ENCODE peak calls at places on chromosomes 7 and 10, in four cellular contexts. P, S, Z and C are unnamed samples.

GRCh38 chr7:158484801-158485531 is 102.7 kb downstream of the PTPRN2 start:
- DNase-seq in P (no peak), S (no peak), Z (no peak), C (no peak)

GRCh38 chr7:55043691-55044090 is 24.9 kb downstream of the EGFR start:
- DNase-seq in P (no peak), S (no peak), Z (no peak), C (no peak)

GRCh38 chr10:26730548-26730947 is 33.0 kb downstream of the PDSS1 start:
- DNase-seq in P (no peak), S (no peak), Z (no peak), C (no peak)

GRCh38 chr10:79055100-79055782 is 13.5 kb upstream of the ZMIZ1 start:
- DNase-seq in P (peak), S (peak), Z (no peak), C (no peak)

GRCh38 chr7:1113548-1113885 is 25.6 kb downstream of the GPER1 start:
- DNase-seq in P (no peak), S (no peak), Z (no peak), C (no peak)

GRCh38 chr10:130664526-130664925 is 528.3 kb downstream of the GLRX3 start:
- DNase-seq in P (no peak), S (no peak), Z (no peak), C (no peak)

GRCh38 chr7:120942861-120943260 is 7.7 kb upstream of the ING3 start:
- DNase-seq in P (no peak), S (no peak), Z (no peak), C (no peak)

GRCh38 chr7:19392246-19392645 is 247.0 kb upstream of the FERD3L start:
- DNase-seq in P (no peak), S (no peak), Z (no peak), C (no peak)

GRCh38 chr7:8363407-8364015 is 69.9 kb upstream of the NXPH1 start:
- DNase-seq in P (no peak), S (no peak), Z (no peak), C (no peak)

GRCh38 chr10:97974526-97975525 is 55.6 kb downstream of the CRTAC1 start:
- DNase-seq in P (no peak), S (no peak), Z (peak), C (peak)

GRCh38 chr10:70274643-70275042 is 9.2 kb downstream of the NPFFR1 start:
- DNase-seq in P (peak), S (peak), Z (no peak), C (no peak)

GRCh38 chr7:113085781-113086390 is 741 bp downstream of the GPR85 start:
- DNase-seq in P (no peak), S (no peak), Z (peak), C (no peak)

GRCh38 chr10:102055647-102056419 is at the start of gene ARMH3:
- DNase-seq in P (peak), S (peak), Z (peak), C (peak)

GRCh38 chr10:42930516-42931205 is 146.2 kb upstream of the RET start:
- DNase-seq in P (no peak), S (no peak), Z (no peak), C (no peak)

GRCh38 chr10:24456319-24456718 is 247.4 kb downstream of the KIAA1217 start:
- DNase-seq in P (no peak), S (no peak), Z (no peak), C (no peak)

GRCh38 chr7:877312-878232 is 1.2 kb downstream of the GET4 start:
- DNase-seq in P (no peak), S (no peak), Z (no peak), C (peak)

GRCh38 chr10:34995925-34996324 is 94.2 kb downstream of the CUL2 start:
- DNase-seq in P (no peak), S (no peak), Z (no peak), C (no peak)

GRCh38 chr10:133279961-133280283 is 3.3 kb upstream of the ADAM8 start:
- DNase-seq in P (no peak), S (no peak), Z (no peak), C (no peak)

GRCh38 chr10:133277993-133278576 is 1.4 kb upstream of the ADAM8 start:
- DNase-seq in P (no peak), S (no peak), Z (no peak), C (no peak)

GRCh38 chr10:133277277-133277992 is 767 bp upstream of the ADAM8 start:
- DNase-seq in P (no peak), S (no peak), Z (no peak), C (no peak)

GRCh38 chr10:133279266-133279960 is 2.7 kb upstream of the ADAM8 start:
- DNase-seq in P (no peak), S (no peak), Z (no peak), C (no peak)

GRCh38 chr10:133278577-133279265 is 2.1 kb upstream of the ADAM8 start:
- DNase-seq in P (no peak), S (no peak), Z (no peak), C (peak)
- TF ChIP-seq CTCF in P (no peak), S (no peak), Z (no peak), C (no peak)

DNA sequence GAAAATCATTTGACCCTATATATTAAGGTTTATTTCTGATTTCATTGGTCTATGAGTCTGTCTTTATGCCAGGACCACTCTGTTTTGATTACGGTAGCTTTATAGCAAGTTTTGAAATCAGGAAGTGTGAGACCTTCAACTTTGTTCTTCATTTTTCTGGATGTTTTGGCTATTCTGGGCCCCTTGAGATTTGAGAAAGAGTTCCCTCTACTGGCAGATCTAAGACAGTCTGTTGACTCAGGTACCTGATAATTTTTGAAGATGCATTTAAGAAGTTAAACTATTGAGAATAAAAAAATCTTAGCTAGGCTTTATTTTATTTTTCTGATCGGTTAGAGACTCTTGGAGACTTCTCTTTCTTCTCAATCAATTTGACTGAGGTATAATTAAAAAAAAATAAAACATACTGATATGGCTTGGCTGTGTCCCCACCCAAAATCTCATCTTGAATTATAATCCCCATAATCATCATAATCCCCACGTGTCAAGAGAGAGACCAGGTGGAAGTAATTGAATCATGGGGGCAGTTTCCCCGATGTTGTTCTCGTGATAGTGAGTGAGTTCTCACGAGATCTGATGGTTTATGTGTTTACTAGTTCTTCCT is 209.2 kb downstream of the SNX10 start:
- DNase-seq in P (no peak), S (no peak), Z (no peak), C (no peak)
- TF ChIP-seq CTCF in P (no peak), S (peak), Z (peak), C (peak)

GRCh38 chr10:66281327-66281726 is 644.5 kb upstream of the LRRTM3 start:
- DNase-seq in P (no peak), S (no peak), Z (no peak), C (no peak)

GRCh38 chr10:66273966-66274519 is 651.8 kb upstream of the LRRTM3 start:
- DNase-seq in P (no peak), S (no peak), Z (no peak), C (no peak)

GRCh38 chr10:66283064-66283463 is 642.8 kb upstream of the LRRTM3 start:
- DNase-seq in P (no peak), S (no peak), Z (no peak), C (no peak)

DNA sequence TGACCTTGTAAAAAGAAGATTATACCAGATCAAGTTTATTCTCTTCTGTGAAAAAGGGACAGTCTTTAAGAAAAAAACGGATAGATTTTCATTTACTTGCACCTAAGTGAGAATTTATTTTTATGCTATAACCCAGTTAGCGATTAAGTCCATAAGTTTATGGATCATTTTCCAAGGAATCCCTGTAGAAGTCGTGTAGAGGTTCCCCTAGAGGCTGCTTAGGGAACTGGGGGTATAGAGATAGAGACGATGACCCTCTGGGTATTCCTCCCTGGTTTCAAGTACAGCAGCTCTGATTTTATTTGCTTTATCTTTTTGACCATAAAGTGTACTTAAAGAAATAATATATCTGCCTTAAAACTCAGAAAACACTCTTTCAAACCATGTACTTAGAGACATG is 648.4 kb upstream of the LRRTM3 start:
- DNase-seq in P (no peak), S (no peak), Z (no peak), C (no peak)
- TF ChIP-seq CTCF in P (no peak), S (no peak), Z (peak), C (peak)

GRCh38 chr10:46273506-46274477 is 13.0 kb upstream of the ANTXRL start:
- DNase-seq in P (peak), S (no peak), Z (no peak), C (no peak)
- TF ChIP-seq CTCF in P (no peak), S (no peak), Z (no peak), C (no peak)

GRCh38 chr7:100271716-100272537 is 35.6 kb upstream of the SPDYE3 start:
- DNase-seq in P (peak), S (peak), Z (peak), C (peak)
- TF ChIP-seq CTCF in P (peak), S (peak), Z (peak), C (no peak)

GRCh38 chr10:80697926-80698325 is 160.2 kb downstream of the SH2D4B start:
- DNase-seq in P (no peak), S (no peak), Z (no peak), C (peak)
- TF ChIP-seq CTCF in P (no peak), S (no peak), Z (no peak), C (no peak)